ENCODE peak calls at places on chromosome 9, in ten cellular contexts. One of them, this sample, is unnamed.

GRCh38 chr9:88801214-88801796 is 190.0 kb upstream of the S1PR3 start:
- DNase-seq in T47D: no peak
- DNase-seq in heart left ventricle: no peak
- DNase-seq in nucleus accumbens: no peak
- DNase-seq in AG09319: no peak
- DNase-seq in iPS DF 19.7: no peak
- DNase-seq in GM10248: no peak
- DNase-seq in Karpas-422: no peak
- DNase-seq in activated T-cell treated with anti-CD3 and anti-CD28 coated beads for 24 hours: no peak
- DNase-seq in neuronal stem cell: no peak
- DNase-seq in this sample: no peak

GRCh38 chr9:5617749-5618148 is 11.2 kb upstream of the RIC1 start:
- DNase-seq in T47D: no peak
- DNase-seq in heart left ventricle: no peak
- DNase-seq in nucleus accumbens: no peak
- DNase-seq in AG09319: no peak
- DNase-seq in iPS DF 19.7: no peak
- DNase-seq in GM10248: peak
- DNase-seq in Karpas-422: peak
- DNase-seq in activated T-cell treated with anti-CD3 and anti-CD28 coated beads for 24 hours: no peak
- DNase-seq in neuronal stem cell: no peak
- DNase-seq in this sample: no peak

GRCh38 chr9:93710370-93710723 is 134.0 kb downstream of the PHF2 start:
- DNase-seq in T47D: no peak
- DNase-seq in heart left ventricle: no peak
- DNase-seq in nucleus accumbens: no peak
- DNase-seq in AG09319: no peak
- DNase-seq in iPS DF 19.7: no peak
- DNase-seq in GM10248: no peak
- DNase-seq in Karpas-422: no peak
- DNase-seq in activated T-cell treated with anti-CD3 and anti-CD28 coated beads for 24 hours: no peak
- DNase-seq in neuronal stem cell: no peak
- DNase-seq in this sample: no peak

GRCh38 chr9:99326917-99327189 is 104.8 kb downstream of the SEC61B start:
- DNase-seq in T47D: no peak
- DNase-seq in heart left ventricle: no peak
- DNase-seq in nucleus accumbens: no peak
- DNase-seq in AG09319: no peak
- DNase-seq in iPS DF 19.7: no peak
- DNase-seq in GM10248: no peak
- DNase-seq in Karpas-422: no peak
- DNase-seq in activated T-cell treated with anti-CD3 and anti-CD28 coated beads for 24 hours: no peak
- DNase-seq in neuronal stem cell: no peak
- DNase-seq in this sample: no peak

GRCh38 chr9:38311382-38312270 is 80.9 kb upstream of the ALDH1B1 start:
- DNase-seq in T47D: no peak
- DNase-seq in heart left ventricle: no peak
- DNase-seq in nucleus accumbens: no peak
- DNase-seq in AG09319: no peak
- DNase-seq in iPS DF 19.7: no peak
- DNase-seq in GM10248: no peak
- DNase-seq in Karpas-422: no peak
- DNase-seq in activated T-cell treated with anti-CD3 and anti-CD28 coated beads for 24 hours: no peak
- DNase-seq in neuronal stem cell: no peak
- DNase-seq in this sample: no peak

GRCh38 chr9:131434673-131435072 is 40.8 kb downstream of the PRRC2B start:
- DNase-seq in T47D: no peak
- DNase-seq in heart left ventricle: no peak
- DNase-seq in nucleus accumbens: no peak
- DNase-seq in AG09319: no peak
- DNase-seq in iPS DF 19.7: no peak
- DNase-seq in GM10248: no peak
- DNase-seq in Karpas-422: no peak
- DNase-seq in activated T-cell treated with anti-CD3 and anti-CD28 coated beads for 24 hours: no peak
- DNase-seq in neuronal stem cell: no peak
- DNase-seq in this sample: no peak

GRCh38 chr9:122941560-122942234 is 877 bp downstream of the RABGAP1 start:
- DNase-seq in T47D: no peak
- DNase-seq in heart left ventricle: no peak
- DNase-seq in nucleus accumbens: peak
- DNase-seq in AG09319: no peak
- DNase-seq in iPS DF 19.7: no peak
- DNase-seq in GM10248: no peak
- DNase-seq in Karpas-422: peak
- DNase-seq in activated T-cell treated with anti-CD3 and anti-CD28 coated beads for 24 hours: no peak
- DNase-seq in neuronal stem cell: no peak
- DNase-seq in this sample: no peak

GRCh38 chr9:110050925-110051355 is 157.0 kb downstream of the C9orf152 start:
- DNase-seq in T47D: no peak
- DNase-seq in heart left ventricle: no peak
- DNase-seq in nucleus accumbens: no peak
- DNase-seq in AG09319: peak
- DNase-seq in iPS DF 19.7: no peak
- DNase-seq in GM10248: peak
- DNase-seq in Karpas-422: no peak
- DNase-seq in activated T-cell treated with anti-CD3 and anti-CD28 coated beads for 24 hours: no peak
- DNase-seq in neuronal stem cell: no peak
- DNase-seq in this sample: peak

GRCh38 chr9:92097997-92098482 is 17.2 kb downstream of the SPTLC1 start:
- DNase-seq in T47D: no peak
- DNase-seq in heart left ventricle: peak
- DNase-seq in nucleus accumbens: peak
- DNase-seq in AG09319: no peak
- DNase-seq in iPS DF 19.7: peak
- DNase-seq in GM10248: no peak
- DNase-seq in Karpas-422: no peak
- DNase-seq in activated T-cell treated with anti-CD3 and anti-CD28 coated beads for 24 hours: peak
- DNase-seq in neuronal stem cell: no peak
- DNase-seq in this sample: no peak

GRCh38 chr9:124266139-124266825 is 8.5 kb downstream of the NEK6 start:
- DNase-seq in T47D: no peak
- DNase-seq in heart left ventricle: no peak
- DNase-seq in nucleus accumbens: no peak
- DNase-seq in AG09319: no peak
- DNase-seq in iPS DF 19.7: no peak
- DNase-seq in GM10248: no peak
- DNase-seq in Karpas-422: peak
- DNase-seq in activated T-cell treated with anti-CD3 and anti-CD28 coated beads for 24 hours: no peak
- DNase-seq in neuronal stem cell: no peak
- DNase-seq in this sample: peak

GRCh38 chr9:34927061-34927460 is 31.0 kb upstream of the PHF24 start:
- DNase-seq in T47D: no peak
- DNase-seq in heart left ventricle: no peak
- DNase-seq in nucleus accumbens: peak
- DNase-seq in AG09319: no peak
- DNase-seq in iPS DF 19.7: no peak
- DNase-seq in GM10248: no peak
- DNase-seq in Karpas-422: no peak
- DNase-seq in activated T-cell treated with anti-CD3 and anti-CD28 coated beads for 24 hours: no peak
- DNase-seq in neuronal stem cell: no peak
- DNase-seq in this sample: no peak

GRCh38 chr9:97666907-97667686 is 30.0 kb downstream of the XPA start:
- DNase-seq in T47D: no peak
- DNase-seq in heart left ventricle: no peak
- DNase-seq in nucleus accumbens: no peak
- DNase-seq in AG09319: no peak
- DNase-seq in iPS DF 19.7: no peak
- DNase-seq in GM10248: no peak
- DNase-seq in Karpas-422: no peak
- DNase-seq in activated T-cell treated with anti-CD3 and anti-CD28 coated beads for 24 hours: no peak
- DNase-seq in neuronal stem cell: no peak
- DNase-seq in this sample: no peak

GRCh38 chr9:37410969-37411785 is 11.3 kb upstream of the GRHPR start:
- DNase-seq in T47D: no peak
- DNase-seq in heart left ventricle: no peak
- DNase-seq in nucleus accumbens: no peak
- DNase-seq in AG09319: no peak
- DNase-seq in iPS DF 19.7: no peak
- DNase-seq in GM10248: peak
- DNase-seq in Karpas-422: peak
- DNase-seq in activated T-cell treated with anti-CD3 and anti-CD28 coated beads for 24 hours: peak
- DNase-seq in neuronal stem cell: no peak
- DNase-seq in this sample: no peak

GRCh38 chr9:129072171-129072570 is 8.7 kb upstream of the DOLPP1 start:
- DNase-seq in T47D: no peak
- DNase-seq in heart left ventricle: no peak
- DNase-seq in nucleus accumbens: no peak
- DNase-seq in AG09319: no peak
- DNase-seq in iPS DF 19.7: no peak
- DNase-seq in GM10248: no peak
- DNase-seq in Karpas-422: no peak
- DNase-seq in activated T-cell treated with anti-CD3 and anti-CD28 coated beads for 24 hours: no peak
- DNase-seq in neuronal stem cell: no peak
- DNase-seq in this sample: no peak

GRCh38 chr9:114501786-114502682 is 3.2 kb downstream of the WHRN start:
- DNase-seq in T47D: peak
- DNase-seq in heart left ventricle: no peak
- DNase-seq in nucleus accumbens: peak
- DNase-seq in AG09319: no peak
- DNase-seq in iPS DF 19.7: no peak
- DNase-seq in GM10248: no peak
- DNase-seq in Karpas-422: no peak
- DNase-seq in activated T-cell treated with anti-CD3 and anti-CD28 coated beads for 24 hours: no peak
- DNase-seq in neuronal stem cell: peak
- DNase-seq in this sample: peak

GRCh38 chr9:129138476-129139232 is 27.4 kb downstream of the PTPA start:
- DNase-seq in T47D: no peak
- DNase-seq in heart left ventricle: peak
- DNase-seq in nucleus accumbens: no peak
- DNase-seq in AG09319: no peak
- DNase-seq in iPS DF 19.7: no peak
- DNase-seq in GM10248: no peak
- DNase-seq in Karpas-422: no peak
- DNase-seq in activated T-cell treated with anti-CD3 and anti-CD28 coated beads for 24 hours: no peak
- DNase-seq in neuronal stem cell: no peak
- DNase-seq in this sample: peak

GRCh38 chr9:30301271-30301963 is 2083.0 kb upstream of the ACO1 start:
- DNase-seq in T47D: no peak
- DNase-seq in heart left ventricle: no peak
- DNase-seq in nucleus accumbens: no peak
- DNase-seq in AG09319: no peak
- DNase-seq in iPS DF 19.7: no peak
- DNase-seq in GM10248: no peak
- DNase-seq in Karpas-422: no peak
- DNase-seq in activated T-cell treated with anti-CD3 and anti-CD28 coated beads for 24 hours: no peak
- DNase-seq in neuronal stem cell: no peak
- DNase-seq in this sample: no peak

GRCh38 chr9:83062011-83062652 is 810 bp downstream of the RASEF start:
- DNase-seq in T47D: peak
- DNase-seq in heart left ventricle: peak
- DNase-seq in nucleus accumbens: no peak
- DNase-seq in AG09319: no peak
- DNase-seq in iPS DF 19.7: peak
- DNase-seq in GM10248: no peak
- DNase-seq in Karpas-422: peak
- DNase-seq in activated T-cell treated with anti-CD3 and anti-CD28 coated beads for 24 hours: no peak
- DNase-seq in neuronal stem cell: peak
- DNase-seq in this sample: no peak

GRCh38 chr9:116895956-116896355 is 208.9 kb downstream of the TRIM32 start:
- DNase-seq in T47D: no peak
- DNase-seq in heart left ventricle: no peak
- DNase-seq in nucleus accumbens: no peak
- DNase-seq in AG09319: no peak
- DNase-seq in iPS DF 19.7: no peak
- DNase-seq in GM10248: no peak
- DNase-seq in Karpas-422: no peak
- DNase-seq in activated T-cell treated with anti-CD3 and anti-CD28 coated beads for 24 hours: no peak
- DNase-seq in neuronal stem cell: no peak
- DNase-seq in this sample: no peak

GRCh38 chr9:120265791-120266190 is 314.2 kb downstream of the CDK5RAP2 start:
- DNase-seq in T47D: no peak
- DNase-seq in heart left ventricle: peak
- DNase-seq in nucleus accumbens: peak
- DNase-seq in AG09319: no peak
- DNase-seq in iPS DF 19.7: no peak
- DNase-seq in GM10248: no peak
- DNase-seq in Karpas-422: peak
- DNase-seq in activated T-cell treated with anti-CD3 and anti-CD28 coated beads for 24 hours: no peak
- DNase-seq in neuronal stem cell: no peak
- DNase-seq in this sample: no peak

GRCh38 chr9:125529107-125529506 is 177.9 kb downstream of the MAPKAP1 start:
- DNase-seq in T47D: no peak
- DNase-seq in heart left ventricle: no peak
- DNase-seq in nucleus accumbens: no peak
- DNase-seq in AG09319: no peak
- DNase-seq in iPS DF 19.7: no peak
- DNase-seq in GM10248: no peak
- DNase-seq in Karpas-422: no peak
- DNase-seq in activated T-cell treated with anti-CD3 and anti-CD28 coated beads for 24 hours: no peak
- DNase-seq in neuronal stem cell: no peak
- DNase-seq in this sample: no peak

GRCh38 chr9:69346596-69347390 is 21.8 kb downstream of the ENTREP1 start:
- DNase-seq in T47D: no peak
- DNase-seq in heart left ventricle: no peak
- DNase-seq in nucleus accumbens: no peak
- DNase-seq in AG09319: no peak
- DNase-seq in iPS DF 19.7: no peak
- DNase-seq in GM10248: no peak
- DNase-seq in Karpas-422: no peak
- DNase-seq in activated T-cell treated with anti-CD3 and anti-CD28 coated beads for 24 hours: no peak
- DNase-seq in neuronal stem cell: no peak
- DNase-seq in this sample: peak

GRCh38 chr9:136140966-136141365 is 22.3 kb upstream of the TMEM250 start:
- DNase-seq in T47D: no peak
- DNase-seq in heart left ventricle: peak
- DNase-seq in nucleus accumbens: no peak
- DNase-seq in AG09319: no peak
- DNase-seq in iPS DF 19.7: no peak
- DNase-seq in GM10248: no peak
- DNase-seq in Karpas-422: no peak
- DNase-seq in activated T-cell treated with anti-CD3 and anti-CD28 coated beads for 24 hours: no peak
- DNase-seq in neuronal stem cell: no peak
- DNase-seq in this sample: no peak

GRCh38 chr9:86795861-86796497 is 151.3 kb downstream of the GAS1 start:
- DNase-seq in T47D: no peak
- DNase-seq in heart left ventricle: peak
- DNase-seq in nucleus accumbens: no peak
- DNase-seq in AG09319: peak
- DNase-seq in iPS DF 19.7: no peak
- DNase-seq in GM10248: no peak
- DNase-seq in Karpas-422: no peak
- DNase-seq in activated T-cell treated with anti-CD3 and anti-CD28 coated beads for 24 hours: no peak
- DNase-seq in neuronal stem cell: no peak
- DNase-seq in this sample: no peak

GRCh38 chr9:79883073-79883645 is 311.4 kb downstream of the TLE4 start:
- DNase-seq in T47D: no peak
- DNase-seq in heart left ventricle: no peak
- DNase-seq in nucleus accumbens: no peak
- DNase-seq in AG09319: no peak
- DNase-seq in iPS DF 19.7: no peak
- DNase-seq in GM10248: no peak
- DNase-seq in Karpas-422: no peak
- DNase-seq in activated T-cell treated with anti-CD3 and anti-CD28 coated beads for 24 hours: peak
- DNase-seq in neuronal stem cell: no peak
- DNase-seq in this sample: no peak

GRCh38 chr9:133278161-133279131 is 3.4 kb upstream of the ABO start:
- DNase-seq in T47D: no peak
- DNase-seq in heart left ventricle: no peak
- DNase-seq in nucleus accumbens: no peak
- DNase-seq in AG09319: no peak
- DNase-seq in iPS DF 19.7: no peak
- DNase-seq in GM10248: no peak
- DNase-seq in Karpas-422: no peak
- DNase-seq in activated T-cell treated with anti-CD3 and anti-CD28 coated beads for 24 hours: no peak
- DNase-seq in neuronal stem cell: no peak
- DNase-seq in this sample: peak

GRCh38 chr9:81686614-81687520 is 2.5 kb downstream of the TLE1 start:
- DNase-seq in T47D: peak
- DNase-seq in heart left ventricle: peak
- DNase-seq in nucleus accumbens: peak
- DNase-seq in AG09319: peak
- DNase-seq in iPS DF 19.7: no peak
- DNase-seq in GM10248: peak
- DNase-seq in Karpas-422: peak
- DNase-seq in activated T-cell treated with anti-CD3 and anti-CD28 coated beads for 24 hours: no peak
- DNase-seq in neuronal stem cell: peak
- DNase-seq in this sample: peak

GRCh38 chr9:38067892-38068615 is 973 bp downstream of the SHB start:
- DNase-seq in T47D: no peak
- DNase-seq in heart left ventricle: no peak
- DNase-seq in nucleus accumbens: peak
- DNase-seq in AG09319: no peak
- DNase-seq in iPS DF 19.7: no peak
- DNase-seq in GM10248: no peak
- DNase-seq in Karpas-422: no peak
- DNase-seq in activated T-cell treated with anti-CD3 and anti-CD28 coated beads for 24 hours: no peak
- DNase-seq in neuronal stem cell: no peak
- DNase-seq in this sample: no peak